ENCODE peak calls at places on chromosomes 4 and X, in seven cellular contexts. E is GM23248; P is stimulated activated CD8-positive, alpha-beta memory T cell treated with anti-CD3 and anti-CD28 coated beads, Interleukin-2, amount 100 ng/mL, for 1 hour; X is MV-4-11; C is Panc1; J is iris pigment epithelial cell; Z is ELF-1. U is an unnamed sample.
A peak's percentile ranks its signal among the peaks of the same experiment; 100 is the strongest.

GRCh38 chr4:179097741-179098140 is 1655.5 kb upstream of the AGA start:
- DNase-seq in E (peak; percentile 0), P (no peak), X (peak; percentile 15), C (no peak), J (peak; percentile 1), Z (peak; percentile 1), U (no peak)

GRCh38 chr4:28548549-28548948 is 1687.9 kb downstream of the STIM2 start:
- DNase-seq in E (no peak), P (no peak), X (no peak), C (no peak), J (no peak), Z (no peak), U (no peak)

GRCh38 chr4:186845137-186845842 is 121.6 kb upstream of the FAT1 start:
- DNase-seq in E (peak; percentile 87), P (no peak), X (peak; percentile 91), C (peak; percentile 58), J (peak; percentile 97), Z (peak; percentile 41), U (no peak)

GRCh38 chrX:110985470-110985869 is 110.5 kb upstream of the PAK3 start:
- DNase-seq in E (no peak), P (no peak), X (no peak), C (no peak), J (no peak), Z (no peak), U (no peak)

GRCh38 chrX:12955882-12956703 is 18.8 kb upstream of the TMSB4X start:
- DNase-seq in E (peak; percentile 72), P (no peak), X (peak; percentile 96), C (no peak), J (peak; percentile 86), Z (no peak), U (peak; percentile 70)

GRCh38 chr4:148831945-148832344 is 389.7 kb upstream of the NR3C2 start:
- DNase-seq in E (peak; percentile 92), P (no peak), X (no peak), C (no peak), J (peak; percentile 50), Z (no peak), U (peak; percentile 77)

GRCh38 chr4:42605264-42605663 is 51.6 kb downstream of the ATP8A1 start:
- DNase-seq in E (no peak), P (no peak), X (no peak), C (no peak), J (no peak), Z (no peak), U (no peak)

GRCh38 chr4:45453258-45453841 is 670.5 kb downstream of the GABRG1 start:
- DNase-seq in E (peak; percentile 71), P (no peak), X (peak; percentile 18), C (peak; percentile 7), J (peak; percentile 8), Z (peak; percentile 4), U (no peak)

GRCh38 chr4:8916251-8916913 is 44.7 kb upstream of the HMX1 start:
- DNase-seq in E (no peak), P (no peak), X (no peak), C (no peak), J (no peak), Z (no peak), U (no peak)

GRCh38 chr4:142850478-142850877 is 4.4 kb upstream of the INPP4B start:
- DNase-seq in E (peak; percentile 32), P (no peak), X (no peak), C (no peak), J (no peak), Z (no peak), U (no peak)